ENCODE peak calls at places on chromosomes 16 and 17, in nine cellular contexts. U is testis, M is heart left ventricle, D is prostate gland, R is transverse colon, A is suprapubic skin, G is A549, C is lower leg skin, L is vagina. H is an unnamed sample.

GRCh38 chr16:53991181-53992056 is 287.5 kb downstream of the FTO start:
- DNase-seq in U (no peak), M (no peak), D (peak), R (no peak), A (no peak), G (no peak), C (no peak), L (no peak), H (no peak)

GRCh38 chr17:47670064-47670463 is 20.3 kb downstream of the KPNB1 start:
- DNase-seq in U (no peak), M (no peak), D (no peak), R (no peak), A (no peak), G (no peak), C (no peak), L (no peak), H (no peak)

GRCh38 chr17:72240333-72240732 is 119.5 kb downstream of the SOX9 start:
- DNase-seq in U (no peak), M (no peak), D (no peak), R (no peak), A (no peak), G (no peak), C (no peak), L (no peak), H (no peak)

GRCh38 chr16:87855852-87856715 is 13.2 kb downstream of the SLC7A5 start:
- DNase-seq in U (no peak), M (peak), D (peak), R (peak), A (no peak), G (peak), C (peak), L (no peak), H (peak)

GRCh38 chr17:51435641-51436091 is 175.3 kb downstream of the UTP18 start:
- DNase-seq in U (peak), M (no peak), D (peak), R (peak), A (no peak), G (peak), C (no peak), L (no peak), H (no peak)

GRCh38 chr16:77918792-77919707 is 103.3 kb upstream of the CLEC3A start:
- DNase-seq in U (peak), M (no peak), D (no peak), R (no peak), A (no peak), G (peak), C (no peak), L (no peak), H (no peak)

GRCh38 chr17:80138856-80139426 is 8.0 kb downstream of the EIF4A3 start:
- DNase-seq in U (no peak), M (no peak), D (no peak), R (peak), A (peak), G (no peak), C (peak), L (no peak), H (no peak)

GRCh38 chr16:20042848-20043247 is 30.8 kb downstream of the GPR139 start:
- DNase-seq in U (no peak), M (no peak), D (no peak), R (no peak), A (no peak), G (peak), C (no peak), L (no peak), H (no peak)

GRCh38 chr17:6497496-6498221 is 53.4 kb downstream of the PIMREG start:
- DNase-seq in U (no peak), M (no peak), D (no peak), R (no peak), A (peak), G (no peak), C (peak), L (no peak), H (no peak)

GRCh38 chr17:46964315-46965265 is 14.5 kb downstream of the RPRML start:
- DNase-seq in U (no peak), M (no peak), D (no peak), R (no peak), A (no peak), G (no peak), C (no peak), L (no peak), H (no peak)

GRCh38 chr17:15404116-15404730 is 62.8 kb upstream of the TEKT3 start:
- DNase-seq in U (no peak), M (no peak), D (no peak), R (no peak), A (no peak), G (no peak), C (no peak), L (no peak), H (no peak)

GRCh38 chr16:69386596-69386995 is 789 bp upstream of the TERF2 start:
- DNase-seq in U (no peak), M (no peak), D (no peak), R (no peak), A (no peak), G (no peak), C (no peak), L (no peak), H (no peak)

GRCh38 chr16:19843371-19843770 is 41.3 kb downstream of the GPRC5B start:
- DNase-seq in U (no peak), M (no peak), D (no peak), R (no peak), A (no peak), G (no peak), C (no peak), L (no peak), H (no peak)

GRCh38 chr17:4901648-4902344 is 1.1 kb downstream of the CHRNE start:
- DNase-seq in U (peak), M (peak), D (no peak), R (no peak), A (no peak), G (no peak), C (no peak), L (no peak), H (no peak)

GRCh38 chr16:54366943-54367342 is 80.4 kb upstream of the IRX3 start:
- DNase-seq in U (no peak), M (no peak), D (no peak), R (no peak), A (no peak), G (no peak), C (no peak), L (no peak), H (no peak)

GRCh38 chr16:3696425-3697218 is 20.7 kb downstream of the TRAP1 start:
- DNase-seq in U (no peak), M (no peak), D (peak), R (no peak), A (no peak), G (peak), C (no peak), L (no peak), H (no peak)

GRCh38 chr16:79592150-79592549 is 8.4 kb downstream of the MAF start:
- DNase-seq in U (no peak), M (no peak), D (no peak), R (no peak), A (no peak), G (no peak), C (no peak), L (no peak), H (no peak)

GRCh38 chr17:45852535-45853297 is 8.0 kb downstream of the SPPL2C start:
- DNase-seq in U (peak), M (no peak), D (peak), R (peak), A (no peak), G (peak), C (no peak), L (no peak), H (no peak)

GRCh38 chr16:83956336-83957289 is 3.6 kb downstream of the OSGIN1 start:
- DNase-seq in U (peak), M (peak), D (peak), R (peak), A (peak), G (peak), C (peak), L (no peak), H (no peak)

GRCh38 chr16:3625911-3626732 is 14.7 kb upstream of the SLX4 start:
- DNase-seq in U (no peak), M (no peak), D (no peak), R (no peak), A (peak), G (no peak), C (peak), L (no peak), H (no peak)

GRCh38 chr17:72661093-72661944 is 431.2 kb downstream of the SLC39A11 start:
- DNase-seq in U (peak), M (no peak), D (peak), R (no peak), A (no peak), G (no peak), C (no peak), L (no peak), H (no peak)

GRCh38 chr16:66741131-66741900 is 10.1 kb downstream of the DYNC1LI2 start:
- DNase-seq in U (peak), M (peak), D (peak), R (peak), A (peak), G (peak), C (peak), L (no peak), H (no peak)

GRCh38 chr16:89173629-89173921 is 2.0 kb downstream of the CDH15 start:
- DNase-seq in U (no peak), M (no peak), D (no peak), R (no peak), A (no peak), G (no peak), C (no peak), L (no peak), H (no peak)

GRCh38 chr17:30113213-30113612 is 3.4 kb upstream of the NSRP1 start:
- DNase-seq in U (no peak), M (no peak), D (peak), R (peak), A (no peak), G (peak), C (no peak), L (no peak), H (no peak)

GRCh38 chr16:50709980-50710379 is 16.6 kb downstream of the NOD2 start:
- DNase-seq in U (no peak), M (no peak), D (no peak), R (no peak), A (no peak), G (no peak), C (no peak), L (peak), H (no peak)

DNA sequence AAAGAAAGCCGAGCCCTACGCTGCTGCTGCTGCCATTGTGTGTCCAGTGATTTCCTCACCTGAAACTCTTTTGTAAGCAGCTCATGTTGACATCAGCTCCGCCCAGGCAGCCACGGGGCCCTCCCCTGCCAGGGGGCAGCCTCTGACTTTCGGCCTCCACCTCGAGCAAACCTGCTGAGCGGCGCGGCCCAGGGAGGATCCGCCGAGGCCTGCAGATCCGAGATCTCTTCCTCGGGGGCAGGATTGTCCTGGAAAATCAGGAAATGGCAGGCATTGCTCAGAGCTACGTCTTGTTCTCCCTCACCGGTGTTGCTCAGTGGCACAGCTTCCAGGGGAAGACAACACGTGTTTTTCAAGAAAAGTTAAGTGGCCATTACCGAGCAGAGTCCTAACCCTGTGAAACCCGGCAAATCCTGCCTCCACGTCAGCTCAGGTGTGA is 35.6 kb upstream of the ZNF750 start:
- DNase-seq in U (no peak), M (no peak), D (peak), R (no peak), A (peak), G (no peak), C (no peak), L (no peak), H (no peak)
- TF ChIP-seq POLR2A in U (no peak), M (no peak), D (peak), R (no peak), A (no peak), G (no peak), C (no peak), L (no peak), H (no peak)

DNA sequence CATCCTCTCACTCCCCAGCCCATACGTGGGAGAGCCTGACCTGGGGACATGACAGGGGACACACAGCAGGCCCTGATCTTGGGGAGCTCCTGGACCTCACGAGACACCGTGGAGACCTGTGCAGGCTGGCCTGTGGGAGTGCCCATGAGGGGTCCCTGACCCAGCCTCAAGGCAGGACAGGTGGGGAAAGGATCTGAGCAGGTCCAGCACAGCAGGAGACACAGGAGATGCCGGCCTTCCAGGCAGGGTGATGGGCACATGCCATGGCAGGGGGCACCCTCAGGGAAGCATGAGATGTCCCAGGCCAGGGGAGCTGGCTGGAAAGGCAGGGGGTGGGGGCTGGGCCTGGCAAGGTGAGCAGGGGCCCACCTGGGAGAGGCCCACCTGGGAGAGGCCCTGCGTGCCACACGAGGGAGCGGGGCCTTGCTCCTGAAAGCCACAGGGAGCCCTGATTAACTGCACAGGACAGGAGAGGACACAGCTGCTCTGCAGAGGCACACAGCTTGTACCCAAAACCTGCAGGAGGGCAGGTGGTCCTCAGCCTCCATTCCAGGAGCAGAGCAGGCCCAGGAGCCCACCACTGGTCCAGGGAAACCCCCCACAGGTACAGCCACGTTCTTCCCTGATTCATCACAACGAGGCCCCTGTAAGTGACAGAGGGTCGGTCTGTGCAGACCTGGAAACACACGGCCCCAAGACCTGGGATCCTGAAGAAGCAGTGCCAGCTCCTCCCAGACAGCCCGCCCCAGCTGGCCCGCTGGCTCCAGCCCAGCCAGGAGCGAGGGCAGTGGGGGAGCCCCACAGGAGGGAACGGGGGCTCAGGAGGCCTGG is 26.6 kb upstream of the KRT17 start:
- DNase-seq in U (no peak), M (no peak), D (peak), R (no peak), A (no peak), G (no peak), C (no peak), L (no peak), H (no peak)
- TF ChIP-seq POLR2A in U (no peak), M (no peak), D (no peak), R (peak), A (no peak), G (no peak), C (no peak), L (no peak), H (no peak)

GRCh38 chr17:77572065-77572601 is 386.4 kb upstream of the TNRC6C start:
- DNase-seq in U (no peak), M (no peak), D (no peak), R (no peak), A (peak), G (no peak), C (no peak), L (no peak), H (no peak)

GRCh38 chr17:77571141-77571540 is 387.4 kb upstream of the TNRC6C start:
- DNase-seq in U (no peak), M (no peak), D (no peak), R (no peak), A (peak), G (no peak), C (no peak), L (no peak), H (no peak)

GRCh38 chr17:77571562-77571981 is 386.9 kb upstream of the TNRC6C start:
- DNase-seq in U (peak), M (no peak), D (no peak), R (no peak), A (no peak), G (no peak), C (no peak), L (no peak), H (no peak)

GRCh38 chr17:77570565-77570898 is 388.0 kb upstream of the TNRC6C start:
- DNase-seq in U (no peak), M (no peak), D (no peak), R (no peak), A (peak), G (no peak), C (no peak), L (no peak), H (no peak)

DNA sequence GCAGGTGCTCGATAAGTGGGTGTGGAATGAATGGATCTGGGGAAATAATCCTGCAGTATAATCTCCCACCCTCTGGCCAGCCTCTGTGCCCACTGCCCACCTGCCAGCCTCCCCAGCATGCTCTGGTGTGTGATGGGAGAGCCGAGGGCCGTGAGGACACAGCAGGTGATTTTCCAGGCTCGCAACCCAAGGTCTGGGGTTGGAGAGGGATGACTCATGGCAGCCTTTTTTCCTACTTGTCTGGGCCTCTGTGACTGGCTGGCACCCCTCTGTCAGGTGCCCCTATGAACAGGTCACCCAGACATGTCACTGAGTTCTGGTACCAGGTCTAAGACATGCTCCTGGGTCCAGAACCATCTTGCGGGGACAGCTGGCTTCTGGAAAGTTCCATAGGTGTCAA is 385.7 kb upstream of the TNRC6C start:
- DNase-seq in U (no peak), M (no peak), D (no peak), R (no peak), A (peak), G (no peak), C (no peak), L (no peak), H (no peak)
- TF ChIP-seq POLR2A in U (no peak), M (no peak), D (no peak), R (no peak), A (no peak), G (no peak), C (no peak), L (no peak), H (no peak)

GRCh38 chr17:49674507-49674906 is 3.4 kb downstream of the SPOP start:
- DNase-seq in U (no peak), M (no peak), D (no peak), R (no peak), A (no peak), G (no peak), C (no peak), L (no peak), H (no peak)

GRCh38 chr17:49677933-49678847 is at the start of gene SPOP:
- DNase-seq in U (peak), M (peak), D (peak), R (peak), A (peak), G (peak), C (peak), L (peak), H (peak)

GRCh38 chr17:49676276-49676868 is 1.5 kb downstream of the SPOP start:
- DNase-seq in U (no peak), M (no peak), D (no peak), R (peak), A (no peak), G (no peak), C (no peak), L (no peak), H (no peak)

GRCh38 chr17:49680314-49680713 is 2.4 kb upstream of the SPOP start:
- DNase-seq in U (no peak), M (no peak), D (no peak), R (no peak), A (no peak), G (no peak), C (peak), L (no peak), H (no peak)

DNA sequence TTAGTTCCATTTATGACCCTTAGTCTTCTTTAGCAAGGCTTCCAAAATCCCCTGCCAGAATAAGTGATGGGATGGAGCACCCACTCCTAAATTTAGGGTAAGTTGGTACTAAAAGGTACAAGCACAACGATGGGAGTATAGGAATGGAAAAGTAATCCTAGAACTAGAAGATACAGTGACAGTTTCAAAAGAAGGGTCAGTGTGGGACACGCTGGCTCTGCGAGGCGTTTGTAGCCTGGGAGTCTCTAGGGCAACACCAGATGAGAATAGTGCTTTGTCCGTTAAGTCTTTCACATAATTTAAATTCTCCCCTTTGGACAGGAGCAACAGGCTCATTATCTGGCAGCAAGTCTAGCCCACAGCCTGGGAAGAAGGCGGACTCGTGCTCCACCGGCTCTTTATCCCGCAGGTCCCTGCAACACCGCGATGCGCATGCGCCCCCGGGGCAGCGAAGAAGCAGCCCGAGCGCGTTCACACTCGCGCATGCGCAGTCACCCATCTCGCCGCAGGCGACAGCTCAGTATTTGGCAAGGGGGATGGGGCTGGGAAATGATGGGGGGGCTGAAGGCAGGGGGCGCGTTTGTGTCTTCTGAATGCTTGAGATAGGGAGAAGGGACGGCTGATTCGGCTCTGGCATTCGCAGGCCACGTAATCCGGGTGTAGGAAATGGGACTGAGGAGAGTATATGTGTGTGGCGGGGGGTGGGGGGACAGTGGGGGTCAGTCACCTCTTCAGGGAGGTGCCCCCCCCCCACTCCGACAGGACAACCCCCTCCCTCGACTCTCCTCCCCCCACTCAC is 564 bp downstream of the SPOP start:
- DNase-seq in U (peak), M (peak), D (peak), R (peak), A (peak), G (peak), C (peak), L (peak), H (peak)
- TF ChIP-seq POLR2A in U (no peak), M (no peak), D (no peak), R (peak), A (no peak), G (peak), C (no peak), L (no peak), H (no peak)

GRCh38 chr17:38532451-38532850 is 73.3 kb downstream of the SRCIN1 start:
- DNase-seq in U (no peak), M (no peak), D (no peak), R (no peak), A (no peak), G (no peak), C (no peak), L (no peak), H (no peak)

GRCh38 chr17:38533706-38534497 is 71.8 kb downstream of the SRCIN1 start:
- DNase-seq in U (no peak), M (no peak), D (no peak), R (no peak), A (no peak), G (no peak), C (no peak), L (no peak), H (no peak)

GRCh38 chr17:38533241-38533640 is 72.5 kb downstream of the SRCIN1 start:
- DNase-seq in U (no peak), M (no peak), D (no peak), R (no peak), A (no peak), G (no peak), C (no peak), L (no peak), H (no peak)

DNA sequence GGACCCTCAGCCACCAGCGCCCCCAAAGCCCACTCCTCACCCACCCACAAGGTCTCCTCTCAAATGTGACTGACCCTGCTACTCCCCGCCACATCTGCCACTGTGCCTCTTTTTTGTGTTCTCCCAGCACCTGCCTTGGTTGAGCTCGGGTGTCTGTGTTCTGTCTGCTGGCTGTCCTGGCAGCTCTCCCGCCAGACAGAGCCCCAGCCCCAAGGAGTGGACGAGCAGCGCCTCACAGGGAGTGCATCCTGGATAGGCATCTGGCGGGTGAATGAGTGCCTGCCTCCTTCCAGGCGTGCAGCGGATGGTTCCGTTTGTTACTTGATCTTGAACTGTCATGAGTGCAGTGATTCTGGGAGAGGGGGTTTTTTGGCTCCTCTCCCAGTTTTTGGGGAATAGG is 77.7 kb downstream of the SRCIN1 start:
- DNase-seq in U (no peak), M (no peak), D (no peak), R (no peak), A (no peak), G (no peak), C (no peak), L (no peak), H (no peak)
- TF ChIP-seq POLR2A in U (no peak), M (no peak), D (no peak), R (no peak), A (no peak), G (no peak), C (no peak), L (no peak), H (no peak)

H was measured in esophagus squamous epithelium.